ENCODE peak calls at places on chromosome 17, in four cellular contexts. N is GM12878, D is IMR-90, Y is sigmoid colon. O is an unnamed sample.
A peak's percentile ranks its signal among the peaks of the same experiment; 100 is the strongest.

GRCh38 chr17:79979201-79979840 is 56.4 kb downstream of the TBC1D16 start:
- DNase-seq in N (no peak), D (no peak), Y (peak; percentile 56), O (no peak)

GRCh38 chr17:72622661-72623433 is 469.6 kb downstream of the SLC39A11 start:
- DNase-seq in N (no peak), D (no peak), Y (no peak), O (no peak)

GRCh38 chr17:42413464-42414040 is 9.5 kb downstream of the CAVIN1 start:
- DNase-seq in N (no peak), D (no peak), Y (no peak), O (no peak)

GRCh38 chr17:1162116-1162855 is 17.5 kb downstream of the ABR start:
- DNase-seq in N (no peak), D (no peak), Y (no peak), O (no peak)

GRCh38 chr17:4852504-4853075 is 19.4 kb downstream of the MINK1 start:
- DNase-seq in N (no peak), D (peak; percentile 78), Y (no peak), O (no peak)

GRCh38 chr17:6818938-6819337 is 12.6 kb downstream of the TEKT1 start:
- DNase-seq in N (no peak), D (no peak), Y (no peak), O (no peak)

GRCh38 chr17:82933006-82933310 is 93.1 kb upstream of the ZNF750 start:
- DNase-seq in N (no peak), D (no peak), Y (peak; percentile 56), O (no peak)

GRCh38 chr17:31096106-31096436 is 1.3 kb downstream of the NF1 start:
- DNase-seq in N (no peak), D (no peak), Y (no peak), O (no peak)

GRCh38 chr17:37284198-37284597 is 91.6 kb upstream of the C17orf78 start:
- DNase-seq in N (no peak), D (no peak), Y (no peak), O (no peak)

GRCh38 chr17:13346996-13347762 is 254.6 kb downstream of the HS3ST3A1 start:
- DNase-seq in N (no peak), D (peak; percentile 98), Y (no peak), O (no peak)

GRCh38 chr17:13490427-13490826 is 111.3 kb downstream of the HS3ST3A1 start:
- DNase-seq in N (no peak), D (no peak), Y (no peak), O (no peak)

GRCh38 chr17:49595328-49595727 is 19.7 kb downstream of the NXPH3 start:
- DNase-seq in N (no peak), D (no peak), Y (peak; percentile 10), O (no peak)

GRCh38 chr17:63356275-63356905 is 89.7 kb downstream of the CYB561 start:
- DNase-seq in N (no peak), D (peak; percentile 86), Y (no peak), O (no peak)

GRCh38 chr17:54455251-54455868 is 445.3 kb upstream of the TOM1L1 start:
- DNase-seq in N (no peak), D (no peak), Y (no peak), O (no peak)

DNA sequence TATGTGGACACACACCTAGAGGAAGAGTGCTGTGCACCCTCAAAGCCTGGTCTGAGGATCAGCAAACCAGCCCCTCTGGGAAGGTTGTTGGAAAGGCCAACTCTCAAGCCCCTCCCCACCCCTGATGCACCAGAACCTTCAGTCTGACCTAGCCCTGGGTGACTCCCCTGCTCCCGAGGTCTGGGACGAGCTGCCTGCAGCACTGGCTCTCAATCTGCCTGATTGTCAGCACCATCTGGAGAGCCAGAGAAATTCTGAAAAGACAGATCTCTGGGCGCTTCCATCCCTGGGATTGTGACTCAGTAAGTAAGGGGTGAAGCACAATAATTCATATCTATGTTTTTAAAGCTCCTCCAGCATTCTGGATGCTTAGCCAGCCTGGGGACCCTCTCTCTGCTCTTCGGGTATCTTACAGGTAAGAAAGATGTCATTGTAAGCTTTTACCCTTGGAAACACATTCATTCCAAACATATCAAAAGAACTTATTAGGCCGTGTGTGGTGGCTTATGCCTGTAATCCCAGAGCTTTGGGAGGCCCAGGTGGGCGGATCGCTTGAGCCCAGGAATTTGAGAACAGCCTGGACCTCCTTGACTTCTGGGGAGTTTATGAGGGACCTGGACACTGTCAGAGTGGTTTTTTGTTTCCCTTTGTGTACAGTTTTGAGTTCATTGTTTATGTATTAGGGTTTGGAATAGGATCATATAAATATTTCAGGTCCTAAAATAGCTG is 147.5 kb downstream of the KCNJ12 start:
- DNase-seq in N (no peak), D (no peak), Y (no peak), O (no peak)
- H3K27ac ChIP-seq in N (no peak overlapping the region), D (no peak overlapping the region), Y (no peak overlapping the region), O (no peak overlapping the region)

GRCh38 chr17:28728364-28729200 is at the start of gene NEK8:
- DNase-seq in N (peak; percentile 88), D (peak; percentile 90), Y (peak; percentile 97), O (peak; percentile 81)
- TF ChIP-seq POLR2A in N (peak; percentile 91), D (peak; percentile 70), Y (peak; percentile 45), O (peak; percentile 89)

DNA sequence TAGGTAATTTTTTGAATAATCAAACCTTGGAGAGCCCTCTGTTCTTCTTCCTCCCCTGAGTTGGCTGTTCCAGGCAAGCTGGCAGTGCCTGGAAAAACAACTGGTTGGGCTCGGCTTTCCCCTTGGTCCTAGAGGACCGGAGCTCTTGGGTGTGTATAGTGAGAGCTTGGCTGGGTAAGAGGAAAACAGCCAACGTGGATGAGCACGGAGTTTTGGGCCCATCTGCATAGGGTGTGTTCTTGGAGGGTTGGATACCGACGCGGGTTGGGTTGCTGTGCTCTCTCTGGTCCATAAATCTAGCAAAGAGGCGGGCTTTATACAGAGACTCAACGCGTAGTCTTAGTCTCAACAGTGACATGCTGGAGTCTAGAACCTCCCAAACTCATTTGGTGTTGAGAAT is 23.2 kb downstream of the ITGB3 start:
- DNase-seq in N (no peak), D (peak; percentile 73), Y (peak; percentile 94), O (no peak)
- H3K27ac ChIP-seq in N (no peak overlapping the region), D (peak overlapping the region; percentile 86), Y (peak overlapping the region; percentile 89), O (peak overlapping the region; percentile 85)

DNA sequence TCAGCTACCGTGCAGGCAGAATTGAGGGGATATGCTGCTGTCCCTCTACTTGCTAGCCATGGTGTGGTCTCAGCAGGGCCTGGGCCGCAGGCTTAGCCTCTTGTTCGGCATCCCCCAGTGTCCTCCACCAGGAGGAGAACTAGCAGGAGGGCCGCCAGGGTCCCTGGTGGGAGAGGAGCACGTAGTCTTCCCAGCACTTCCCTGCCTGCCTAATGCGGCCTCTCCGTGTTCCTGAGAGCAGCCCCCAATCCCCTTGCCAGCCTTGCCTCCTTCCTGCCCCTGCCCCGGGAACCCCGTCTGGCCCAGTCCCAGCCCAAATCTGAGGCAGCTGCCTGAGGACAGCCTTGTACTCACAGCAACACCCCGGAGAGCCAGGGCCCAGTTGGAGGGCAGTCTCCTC is 38.1 kb downstream of the PLD6 start:
- DNase-seq in N (no peak), D (no peak), Y (no peak), O (no peak)
- TF ChIP-seq POLR2A in N (no peak), D (no peak), Y (no peak), O (no peak)

GRCh38 chr17:77571562-77571981 is 386.9 kb upstream of the TNRC6C start:
- DNase-seq in N (no peak), D (peak; percentile 6), Y (no peak), O (no peak)
- H3K27ac ChIP-seq in N (no peak overlapping the region), D (no peak overlapping the region), Y (no peak overlapping the region), O (peak overlapping the region; percentile 27)